ENCODE peak calls at places on chromosomes 5 and 9, in eight cellular contexts. S, W, U, N, E, T, C and Z are unnamed samples.

GRCh38 chr5:163379298-163380155 is 57.9 kb upstream of the CCNG1 start:
- DNase-seq in S (peak), W (no peak), U (peak), N (peak), E (no peak), T (peak), C (peak), Z (peak)

GRCh38 chr5:127296321-127296720 is 5.7 kb downstream of the MEGF10 start:
- DNase-seq in S (no peak), W (no peak), U (peak), N (no peak), E (no peak), T (no peak), C (peak), Z (peak)

GRCh38 chr9:95504053-95504963 is 12.5 kb downstream of the PTCH1 start:
- DNase-seq in S (peak), W (peak), U (peak), N (no peak), E (peak), T (peak), C (peak), Z (peak)

GRCh38 chr5:123047706-123048105 is 11.2 kb upstream of the PPIC start:
- DNase-seq in S (no peak), W (no peak), U (peak), N (no peak), E (no peak), T (no peak), C (peak), Z (no peak)

GRCh38 chr5:62167651-62168050 is 138.4 kb upstream of the KIF2A start:
- DNase-seq in S (no peak), W (no peak), U (no peak), N (no peak), E (no peak), T (no peak), C (no peak), Z (peak)

GRCh38 chr9:14561929-14562386 is 131.3 kb downstream of the ZDHHC21 start:
- DNase-seq in S (no peak), W (no peak), U (no peak), N (no peak), E (peak), T (peak), C (no peak), Z (peak)

GRCh38 chr9:89810434-89810833 is 205.6 kb downstream of the GADD45G start:
- DNase-seq in S (no peak), W (no peak), U (no peak), N (no peak), E (no peak), T (no peak), C (peak), Z (no peak)

GRCh38 chr9:86708918-86709835 is 238.1 kb downstream of the GAS1 start:
- DNase-seq in S (no peak), W (no peak), U (no peak), N (no peak), E (no peak), T (no peak), C (no peak), Z (no peak)

GRCh38 chr5:158700997-158701391 is 398.7 kb downstream of the EBF1 start:
- DNase-seq in S (no peak), W (no peak), U (no peak), N (no peak), E (peak), T (no peak), C (no peak), Z (no peak)

GRCh38 chr5:83900307-83900706 is 179.7 kb upstream of the HAPLN1 start:
- DNase-seq in S (no peak), W (no peak), U (peak), N (no peak), E (peak), T (no peak), C (peak), Z (no peak)

GRCh38 chr5:105392710-105393149 is 1830.1 kb upstream of the NUDT12 start:
- DNase-seq in S (no peak), W (no peak), U (no peak), N (peak), E (peak), T (no peak), C (no peak), Z (no peak)

GRCh38 chr5:179436321-179437122 is 91.3 kb upstream of the ADAMTS2 start:
- DNase-seq in S (no peak), W (no peak), U (no peak), N (no peak), E (no peak), T (no peak), C (no peak), Z (no peak)

GRCh38 chr5:131974956-131975726 is 29.7 kb upstream of the MEIKIN start:
- DNase-seq in S (no peak), W (no peak), U (no peak), N (no peak), E (peak), T (no peak), C (no peak), Z (no peak)

GRCh38 chr9:29830815-29831214 is 2257.5 kb upstream of the C9orf72 start:
- DNase-seq in S (peak), W (no peak), U (no peak), N (peak), E (peak), T (peak), C (peak), Z (peak)

GRCh38 chr9:135886147-135886981 is 21.0 kb downstream of the CAMSAP1 start:
- DNase-seq in S (no peak), W (no peak), U (no peak), N (no peak), E (no peak), T (no peak), C (peak), Z (peak)

GRCh38 chr5:1799110-1799601 is 481 bp downstream of the MRPL36 start:
- DNase-seq in S (peak), W (peak), U (peak), N (no peak), E (peak), T (peak), C (peak), Z (peak)

GRCh38 chr5:114237766-114238165 is 124.1 kb upstream of the KCNN2 start:
- DNase-seq in S (peak), W (no peak), U (peak), N (peak), E (no peak), T (no peak), C (peak), Z (peak)

GRCh38 chr5:33612386-33612785 is 171.6 kb downstream of the TARS1 start:
- DNase-seq in S (no peak), W (no peak), U (peak), N (no peak), E (no peak), T (no peak), C (peak), Z (peak)

GRCh38 chr5:93580387-93581100 is 475 bp downstream of the NR2F1-AS1 start:
- DNase-seq in S (peak), W (no peak), U (peak), N (no peak), E (no peak), T (no peak), C (peak), Z (peak)

GRCh38 chr9:72383978-72384709 is 19.1 kb upstream of the ZFAND5 start:
- DNase-seq in S (peak), W (no peak), U (peak), N (no peak), E (no peak), T (no peak), C (peak), Z (peak)

GRCh38 chr5:1882337-1883119 is at the start of gene IRX4:
- DNase-seq in S (peak), W (no peak), U (peak), N (peak), E (peak), T (no peak), C (peak), Z (peak)

GRCh38 chr5:154002511-154003020 is 36.1 kb downstream of the FAM114A2 start:
- DNase-seq in S (no peak), W (no peak), U (no peak), N (no peak), E (no peak), T (no peak), C (no peak), Z (no peak)

GRCh38 chr9:30382271-30382670 is 2002.2 kb upstream of the ACO1 start:
- DNase-seq in S (no peak), W (no peak), U (no peak), N (no peak), E (no peak), T (no peak), C (no peak), Z (no peak)

GRCh38 chr5:76691470-76692273 is 24.3 kb upstream of the F2R start:
- DNase-seq in S (peak), W (no peak), U (peak), N (no peak), E (no peak), T (peak), C (peak), Z (no peak)

GRCh38 chr5:150141544-150142188 is 14.0 kb downstream of the PDGFRB start:
- DNase-seq in S (no peak), W (no peak), U (peak), N (no peak), E (peak), T (no peak), C (peak), Z (no peak)

GRCh38 chr5:126920291-126920690 is 110.1 kb downstream of the MARCHF3 start:
- DNase-seq in S (no peak), W (no peak), U (peak), N (no peak), E (no peak), T (no peak), C (peak), Z (no peak)

GRCh38 chr5:35815089-35815936 is 41.4 kb upstream of the IL7R start:
- DNase-seq in S (peak), W (peak), U (no peak), N (peak), E (peak), T (peak), C (no peak), Z (no peak)

GRCh38 chr9:77978086-77978781 is 53.4 kb downstream of the GNAQ start:
- DNase-seq in S (no peak), W (no peak), U (no peak), N (no peak), E (no peak), T (no peak), C (no peak), Z (no peak)

GRCh38 chr5:120430572-120430971 is 33.5 kb upstream of the PRR16 start:
- DNase-seq in S (no peak), W (no peak), U (no peak), N (no peak), E (no peak), T (no peak), C (no peak), Z (no peak)

GRCh38 chr5:71658916-71659661 is 60.0 kb upstream of the CARTPT start:
- DNase-seq in S (peak), W (no peak), U (no peak), N (no peak), E (peak), T (no peak), C (no peak), Z (no peak)

GRCh38 chr9:126053913-126054312 is 272.7 kb upstream of the MVB12B start:
- DNase-seq in S (no peak), W (no peak), U (no peak), N (no peak), E (no peak), T (no peak), C (no peak), Z (no peak)

GRCh38 chr9:111993319-111993718 is 96.7 kb downstream of the UGCG start:
- DNase-seq in S (no peak), W (no peak), U (no peak), N (no peak), E (no peak), T (no peak), C (no peak), Z (no peak)
- H3K4me3 ChIP-seq in S (no peak), W (no peak), U (no peak), N (no peak), E (no peak), T (no peak), C (no peak), Z (no peak)

GRCh38 chr5:89105836-89106235 is 222.9 kb upstream of the MEF2C start:
- DNase-seq in S (no peak), W (no peak), U (no peak), N (no peak), E (no peak), T (no peak), C (peak), Z (peak)

GRCh38 chr5:89105171-89105695 is 222.2 kb upstream of the MEF2C start:
- DNase-seq in S (no peak), W (no peak), U (no peak), N (no peak), E (no peak), T (no peak), C (peak), Z (peak)

GRCh38 chr5:89106479-89106878 is 223.5 kb upstream of the MEF2C start:
- DNase-seq in S (no peak), W (no peak), U (no peak), N (no peak), E (no peak), T (no peak), C (no peak), Z (no peak)

GRCh38 chr5:89110916-89111646 is 228.1 kb upstream of the MEF2C start:
- DNase-seq in S (no peak), W (no peak), U (no peak), N (no peak), E (no peak), T (no peak), C (peak), Z (peak)
- TF ChIP-seq CTCF in S (no peak), W (no peak), U (no peak), N (no peak), E (no peak), T (no peak), C (no peak), Z (no peak)

GRCh38 chr5:143781993-143782520 is 29.9 kb upstream of the HMHB1 start:
- DNase-seq in S (no peak), W (no peak), U (peak), N (no peak), E (no peak), T (no peak), C (peak), Z (no peak)
- H3K4me2 ChIP-seq in S (no peak), W (no peak), U (no peak), N (no peak), E (no peak), T (no peak), C (no peak), Z (no peak)

DNA sequence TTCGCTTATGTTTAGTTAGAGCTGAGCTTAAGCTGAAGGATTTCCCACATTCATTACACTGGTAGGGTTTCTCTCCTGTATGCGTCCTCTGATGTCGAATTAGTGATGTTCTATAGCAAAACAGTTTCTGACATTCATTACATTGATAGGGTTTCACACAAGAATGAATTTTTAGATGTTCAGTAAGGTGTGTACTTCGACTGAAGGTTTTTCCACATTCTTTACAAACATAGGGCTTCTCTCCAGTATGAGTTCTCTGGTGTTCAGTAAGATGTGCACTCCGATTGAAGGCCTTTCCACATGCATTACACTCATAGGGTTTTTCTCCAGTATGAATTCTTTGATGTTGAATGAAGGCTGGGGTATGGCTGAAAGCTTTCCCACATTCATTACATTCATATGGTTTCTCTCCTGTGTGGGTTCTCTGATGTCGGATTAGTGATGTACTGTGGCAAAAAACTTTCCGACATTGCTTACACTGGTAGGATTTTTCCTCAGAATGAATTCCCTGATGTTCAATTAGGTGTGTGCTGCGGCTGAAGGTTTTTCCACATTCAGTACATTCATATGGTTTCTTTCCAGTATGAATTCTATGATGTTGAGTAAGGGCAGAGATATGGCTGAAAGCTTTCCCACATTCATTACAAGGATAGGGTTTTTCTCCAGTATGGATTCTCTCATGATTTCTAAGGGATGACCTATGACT is 14.6 kb downstream of the ZNF883 start:
- DNase-seq in S (no peak), W (no peak), U (no peak), N (no peak), E (peak), T (no peak), C (no peak), Z (no peak)
- H3K4me3 ChIP-seq in S (no peak), W (no peak), U (no peak), N (no peak), E (no peak), T (no peak), C (no peak), Z (no peak)

DNA sequence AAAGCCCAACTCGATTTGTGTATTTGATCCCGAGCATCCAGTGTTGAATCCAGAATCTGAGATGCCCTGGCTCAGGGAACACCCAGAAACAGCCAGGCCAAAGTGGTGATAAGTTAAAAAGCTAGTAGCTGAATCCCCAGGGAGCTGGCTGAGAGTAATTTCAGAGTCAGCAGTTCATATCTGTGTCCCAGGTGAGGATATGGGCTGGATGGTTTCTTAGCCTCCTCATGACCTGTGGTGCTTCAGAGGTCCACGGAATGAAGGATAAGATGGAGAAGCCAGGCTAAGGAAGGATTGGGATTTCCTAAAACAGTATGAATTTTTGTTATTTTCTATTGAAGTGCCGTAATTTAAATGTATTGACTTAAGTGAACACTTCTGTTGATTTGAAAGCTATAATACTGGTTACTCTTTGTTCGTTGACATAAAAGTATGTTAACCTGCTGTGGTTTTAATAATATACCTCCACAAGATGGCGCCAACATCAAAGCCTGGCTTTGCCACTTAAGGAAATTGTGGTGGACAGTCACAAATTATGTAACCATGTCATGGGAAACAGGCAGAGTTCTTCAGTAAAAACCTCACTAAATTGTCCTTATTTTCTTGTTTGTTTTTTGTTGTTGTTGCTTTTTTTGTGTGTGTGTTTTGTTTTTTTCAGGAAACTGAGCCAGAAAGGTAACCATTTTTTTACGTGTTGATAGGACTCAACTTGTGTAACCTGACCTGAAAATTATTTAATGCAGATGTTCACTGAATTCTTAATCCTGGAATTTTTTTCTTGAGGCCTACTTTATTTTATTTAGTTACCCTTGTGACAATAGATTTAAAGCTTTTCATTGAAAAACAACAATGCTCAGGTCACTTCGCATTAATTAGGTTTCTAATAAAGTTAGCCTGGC is 11.4 kb downstream of the MTAP start:
- DNase-seq in S (peak), W (peak), U (peak), N (peak), E (peak), T (peak), C (peak), Z (peak)
- TF ChIP-seq CTCF in S (peak), W (peak), U (peak), N (peak), E (peak), T (peak), C (peak), Z (peak)

GRCh38 chr9:7909537-7909936 is 110.0 kb upstream of the DMAC1 start:
- DNase-seq in S (no peak), W (no peak), U (no peak), N (no peak), E (no peak), T (no peak), C (no peak), Z (no peak)

GRCh38 chr9:7906783-7907182 is 107.2 kb upstream of the DMAC1 start:
- DNase-seq in S (no peak), W (no peak), U (no peak), N (no peak), E (no peak), T (no peak), C (peak), Z (no peak)

GRCh38 chr9:7912037-7912535 is 112.5 kb upstream of the DMAC1 start:
- DNase-seq in S (no peak), W (no peak), U (no peak), N (no peak), E (no peak), T (no peak), C (no peak), Z (no peak)

GRCh38 chr9:7907636-7908195 is 108.1 kb upstream of the DMAC1 start:
- DNase-seq in S (no peak), W (no peak), U (no peak), N (no peak), E (no peak), T (no peak), C (peak), Z (no peak)

GRCh38 chr9:7910426-7911015 is 110.9 kb upstream of the DMAC1 start:
- DNase-seq in S (no peak), W (no peak), U (no peak), N (no peak), E (peak), T (no peak), C (peak), Z (no peak)
- H3K4me2 ChIP-seq in S (no peak), W (no peak), U (no peak), N (no peak), E (no peak), T (no peak), C (no peak), Z (no peak)

GRCh38 chr9:37031081-37031480 is 3.0 kb downstream of the PAX5 start:
- DNase-seq in S (no peak), W (peak), U (no peak), N (no peak), E (no peak), T (no peak), C (no peak), Z (no peak)

GRCh38 chr9:37029304-37029775 is 4.7 kb downstream of the PAX5 start:
- DNase-seq in S (no peak), W (peak), U (no peak), N (no peak), E (peak), T (no peak), C (no peak), Z (no peak)

GRCh38 chr9:37031902-37032301 is 2.2 kb downstream of the PAX5 start:
- DNase-seq in S (no peak), W (peak), U (no peak), N (no peak), E (peak), T (no peak), C (no peak), Z (no peak)

GRCh38 chr9:37029776-37030590 is 4.1 kb downstream of the PAX5 start:
- DNase-seq in S (no peak), W (peak), U (no peak), N (no peak), E (peak), T (peak), C (no peak), Z (peak)

GRCh38 chr9:37030591-37030939 is 3.5 kb downstream of the PAX5 start:
- DNase-seq in S (no peak), W (peak), U (no peak), N (no peak), E (peak), T (no peak), C (no peak), Z (no peak)
- H3K4me3 ChIP-seq in S (no peak), W (peak), U (no peak), N (no peak), E (peak), T (no peak), C (no peak), Z (no peak)

GRCh38 chr5:41637869-41638268 is 127.5 kb upstream of the PLCXD3 start:
- DNase-seq in S (peak), W (peak), U (no peak), N (peak), E (peak), T (no peak), C (no peak), Z (no peak)
- TF ChIP-seq CTCF in S (no peak), W (peak), U (peak), N (peak), E (peak), T (no peak), C (peak), Z (peak)

GRCh38 chr5:67617051-67617450 is 420.5 kb upstream of the CD180 start:
- DNase-seq in S (no peak), W (no peak), U (no peak), N (no peak), E (no peak), T (no peak), C (no peak), Z (no peak)
- H3K4me2 ChIP-seq in S (no peak), W (no peak), U (no peak), N (no peak), E (no peak), T (no peak), C (no peak), Z (no peak)